ENCODE peak calls at places on chromosomes 2 and 18, in nine cellular contexts. I, Q, T, P, G, V, W, Y and A are unnamed samples. For H3K9me3, the result is how much of the 10 kb centered on the place peaks cover.

GRCh38 chr2:153320892-153321291 is 157.7 kb downstream of the RPRM start:
- DNase-seq in I (no peak), Q (no peak), T (no peak), P (no peak), G (no peak), V (no peak), W (no peak), Y (no peak), A (no peak)

GRCh38 chr2:121689356-121689755 is 40.1 kb upstream of the CLASP1 start:
- DNase-seq in I (no peak), Q (peak), T (no peak), P (peak), G (no peak), V (no peak), W (no peak), Y (peak), A (peak)

GRCh38 chr2:100173907-100174525 is 31.6 kb upstream of the AFF3 start:
- DNase-seq in I (no peak), Q (no peak), T (peak), P (no peak), G (no peak), V (no peak), W (no peak), Y (no peak), A (no peak)

GRCh38 chr2:201130524-201131186 is 14.7 kb downstream of the CFLAR start:
- DNase-seq in I (no peak), Q (peak), T (peak), P (no peak), G (peak), V (no peak), W (no peak), Y (peak), A (no peak)

GRCh38 chr2:174263989-174264388 is 15.7 kb upstream of the OLA1 start:
- DNase-seq in I (no peak), Q (no peak), T (no peak), P (no peak), G (no peak), V (no peak), W (no peak), Y (peak), A (no peak)

GRCh38 chr2:66573866-66574265 is 138.9 kb downstream of the MEIS1 start:
- DNase-seq in I (no peak), Q (no peak), T (no peak), P (no peak), G (no peak), V (no peak), W (no peak), Y (no peak), A (peak)

GRCh38 chr18:44758821-44759624 is 78.3 kb downstream of the SETBP1 start:
- DNase-seq in I (no peak), Q (no peak), T (peak), P (no peak), G (peak), V (no peak), W (no peak), Y (no peak), A (no peak)

GRCh38 chr2:121804340-121804739 is 48.9 kb downstream of the TSN start:
- DNase-seq in I (no peak), Q (no peak), T (peak), P (peak), G (no peak), V (no peak), W (no peak), Y (no peak), A (peak)

GRCh38 chr18:31436825-31437224 is 10.7 kb upstream of the DSG3 start:
- DNase-seq in I (no peak), Q (no peak), T (no peak), P (no peak), G (no peak), V (no peak), W (no peak), Y (peak), A (no peak)

GRCh38 chr2:215997219-215997618 is 16.1 kb downstream of the MREG start:
- DNase-seq in I (no peak), Q (no peak), T (no peak), P (no peak), G (no peak), V (no peak), W (no peak), Y (no peak), A (no peak)

GRCh38 chr2:241139531-241140444 is 9.5 kb downstream of the PASK start:
- DNase-seq in I (no peak), Q (no peak), T (no peak), P (no peak), G (no peak), V (no peak), W (no peak), Y (no peak), A (no peak)

GRCh38 chr2:149039213-149039724 is 770 bp downstream of the LYPD6B start:
- DNase-seq in I (no peak), Q (no peak), T (no peak), P (no peak), G (no peak), V (no peak), W (no peak), Y (no peak), A (no peak)

GRCh38 chr2:231104115-231104713 is 20.6 kb downstream of the HTR2B start:
- DNase-seq in I (peak), Q (peak), T (peak), P (peak), G (peak), V (peak), W (peak), Y (peak), A (peak)

GRCh38 chr2:13480057-13480456 is 763.3 kb downstream of the TRIB2 start:
- DNase-seq in I (no peak), Q (no peak), T (no peak), P (no peak), G (no peak), V (no peak), W (no peak), Y (no peak), A (no peak)
- H3K9me3 ChIP-seq in I (under half), Q (under half), T (under half), P (under half), G (under half), V (under half), W (under half), Y (under half), A (under half)

GRCh38 chr18:55988537-55988936 is 400.5 kb upstream of the TCF4 start:
- DNase-seq in I (no peak), Q (peak), T (no peak), P (no peak), G (no peak), V (no peak), W (no peak), Y (no peak), A (no peak)
- H3K9me3 ChIP-seq in I (under half), Q (under half), T (under half), P (under half), G (under half), V (under half), W (under half), Y (under half), A (under half)

GRCh38 chr2:150370600-150370999 is 116.9 kb downstream of the RND3 start:
- DNase-seq in I (no peak), Q (no peak), T (no peak), P (no peak), G (no peak), V (no peak), W (no peak), Y (no peak), A (no peak)
- H3K9me3 ChIP-seq in I (under half), Q (under half), T (under half), P (under half), G (under half), V (under half), W (under half), Y (under half), A (under half)

DNA sequence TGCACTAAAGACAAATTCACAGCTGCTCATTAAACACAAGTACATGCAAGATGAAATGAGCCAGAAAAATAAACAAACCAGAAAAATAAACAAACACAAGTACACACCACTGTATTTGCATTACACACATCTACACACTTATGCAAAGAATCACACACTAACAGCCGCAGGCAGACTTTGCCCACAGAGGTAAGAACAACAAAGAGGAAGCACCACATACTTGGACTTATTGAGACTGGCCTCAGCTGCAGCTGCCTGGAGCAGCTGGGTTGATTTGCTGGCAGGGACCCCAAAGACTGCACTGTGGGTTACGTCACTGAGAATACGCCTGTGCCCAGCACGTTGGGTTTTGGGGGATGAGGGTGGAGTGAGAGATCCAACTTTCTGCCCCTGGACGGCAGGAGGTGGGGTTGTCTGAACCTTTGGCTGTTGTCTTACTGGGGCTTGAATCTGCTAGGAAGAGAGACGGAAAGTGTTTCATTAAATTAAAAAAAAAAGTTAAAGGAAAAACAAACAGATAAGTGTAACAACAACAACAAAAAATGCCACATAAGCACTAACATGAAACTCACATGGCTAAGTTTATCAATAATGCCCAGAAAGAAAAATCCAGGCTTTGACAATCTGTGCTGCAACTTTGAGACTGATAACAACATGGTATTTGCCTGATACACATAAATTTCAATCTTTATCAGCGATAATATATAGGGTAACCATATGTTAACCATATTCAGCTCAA is 71.9 kb upstream of the NFU1 start:
- DNase-seq in I (no peak), Q (no peak), T (no peak), P (no peak), G (no peak), V (no peak), W (no peak), Y (no peak), A (no peak)
- H3K9me3 ChIP-seq in I (under half), Q (under half), T (under half), P (under half), G (under half), V (under half), W (under half), Y (under half), A (under half)

DNA sequence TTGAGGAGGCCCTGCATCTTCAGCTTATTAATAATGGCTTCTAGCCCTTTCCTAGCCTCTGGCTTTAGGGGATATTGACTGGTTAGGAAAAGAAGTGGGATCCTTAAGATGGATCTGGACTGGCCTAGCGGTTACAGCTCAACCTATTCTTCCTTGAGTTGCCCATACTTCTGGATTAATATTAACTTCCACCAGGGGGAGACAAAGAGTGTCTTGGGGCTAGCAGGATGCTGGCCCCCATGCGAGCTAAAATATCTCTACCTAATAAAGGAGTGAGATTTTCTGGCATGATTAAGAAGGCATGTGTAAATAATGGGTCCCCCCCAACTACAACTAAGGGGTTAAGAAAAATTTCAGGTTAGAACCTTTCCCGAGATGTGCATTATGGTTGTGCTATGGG is 23.2 kb upstream of the PLA2R1 start:
- DNase-seq in I (no peak), Q (no peak), T (peak), P (no peak), G (no peak), V (no peak), W (no peak), Y (no peak), A (no peak)
- H3K9me3 ChIP-seq in I (under half), Q (under half), T (under half), P (under half), G (under half), V (under half), W (under half), Y (under half), A (under half)

GRCh38 chr2:124402274-124402673 is 377.2 kb downstream of the CNTNAP5 start:
- DNase-seq in I (no peak), Q (no peak), T (no peak), P (no peak), G (no peak), V (no peak), W (no peak), Y (no peak), A (no peak)
- H3K9me3 ChIP-seq in I (under half), Q (under half), T (under half), P (under half), G (under half), V (under half), W (under half), Y (under half), A (under half)